ENCODE peak calls at places on chromosomes 4 and X, in eight cellular contexts. V is fibroblast of pulmonary artery, A is fibroblast of mammary gland, B is left ventricle myocardium inferior, T is cerebellum, Z is WERI-Rb-1, D is WTC11, G is AG04450. C is an unnamed sample.

GRCh38 chrX:110026099-110026844 is 23.4 kb downstream of the TMEM164 start:
- DNase-seq in V (no peak), A (peak), B (no peak), T (no peak), Z (no peak), D (no peak), G (no peak), C (peak)

GRCh38 chr4:129403848-129404247 is 307.9 kb downstream of the C4orf33 start:
- DNase-seq in V (no peak), A (no peak), B (no peak), T (no peak), Z (no peak), D (no peak), G (no peak), C (no peak)

GRCh38 chr4:182369211-182369610 is 126.0 kb downstream of the TENM3 start:
- DNase-seq in V (peak), A (peak), B (no peak), T (no peak), Z (no peak), D (no peak), G (no peak), C (no peak)

GRCh38 chr4:109232666-109233065 is 69.8 kb downstream of the COL25A1 start:
- DNase-seq in V (no peak), A (no peak), B (no peak), T (no peak), Z (no peak), D (no peak), G (no peak), C (no peak)

GRCh38 chrX:54413753-54414152 is 26.5 kb upstream of the TSR2 start:
- DNase-seq in V (peak), A (peak), B (no peak), T (no peak), Z (no peak), D (no peak), G (no peak), C (peak)

GRCh38 chr4:1794809-1795303 is 1.8 kb downstream of the FGFR3 start:
- DNase-seq in V (no peak), A (no peak), B (no peak), T (no peak), Z (no peak), D (peak), G (no peak), C (peak)

GRCh38 chr4:95548738-95549245 is at the start of gene UNC5C:
- DNase-seq in V (peak), A (no peak), B (peak), T (peak), Z (peak), D (peak), G (no peak), C (peak)

GRCh38 chr4:120692964-120693363 is 229.6 kb downstream of the PRDM5 start:
- DNase-seq in V (peak), A (peak), B (no peak), T (no peak), Z (no peak), D (no peak), G (peak), C (no peak)

GRCh38 chr4:148749403-148749802 is 307.2 kb upstream of the NR3C2 start:
- DNase-seq in V (no peak), A (no peak), B (no peak), T (no peak), Z (no peak), D (no peak), G (no peak), C (no peak)

GRCh38 chrX:136250191-136251041 is 784 bp downstream of the MAP7D3 start:
- DNase-seq in V (no peak), A (peak), B (no peak), T (no peak), Z (no peak), D (no peak), G (no peak), C (peak)

GRCh38 chrX:119266364-119266995 is 30.4 kb downstream of the PGRMC1 start:
- DNase-seq in V (peak), A (peak), B (no peak), T (peak), Z (no peak), D (peak), G (no peak), C (peak)

GRCh38 chr4:73447701-73448100 is 11.7 kb downstream of the AFP start:
- DNase-seq in V (no peak), A (peak), B (no peak), T (no peak), Z (no peak), D (no peak), G (no peak), C (no peak)

GRCh38 chrX:45400380-45400779 is 199.7 kb upstream of the DIPK2B start:
- DNase-seq in V (peak), A (peak), B (no peak), T (no peak), Z (no peak), D (no peak), G (peak), C (no peak)

GRCh38 chrX:132968282-132968681 is 9.9 kb upstream of the HS6ST2 start:
- DNase-seq in V (no peak), A (no peak), B (no peak), T (no peak), Z (no peak), D (no peak), G (no peak), C (no peak)

GRCh38 chr4:100288167-100288566 is 97.9 kb upstream of the DDIT4L start:
- DNase-seq in V (peak), A (peak), B (no peak), T (no peak), Z (no peak), D (no peak), G (no peak), C (peak)

GRCh38 chr4:140996757-140997156 is 136.5 kb downstream of the RNF150 start:
- DNase-seq in V (peak), A (peak), B (no peak), T (no peak), Z (no peak), D (no peak), G (peak), C (no peak)

GRCh38 chrX:8404443-8404842 is 60.2 kb upstream of the VCX3B start:
- DNase-seq in V (peak), A (no peak), B (no peak), T (no peak), Z (peak), D (no peak), G (no peak), C (peak)

GRCh38 chr4:156961241-156962068 is 10.1 kb downstream of the PDGFC start:
- DNase-seq in V (no peak), A (no peak), B (no peak), T (no peak), Z (no peak), D (no peak), G (no peak), C (no peak)

GRCh38 chrX:31154941-31155340 is 83.1 kb upstream of the FTHL17 start:
- DNase-seq in V (no peak), A (no peak), B (no peak), T (no peak), Z (no peak), D (no peak), G (no peak), C (no peak)

GRCh38 chr4:26003072-26003471 is 89.1 kb downstream of the SMIM20 start:
- DNase-seq in V (no peak), A (no peak), B (no peak), T (no peak), Z (peak), D (no peak), G (no peak), C (no peak)

GRCh38 chr4:106502106-106502699 is 133.6 kb upstream of the GIMD1 start:
- DNase-seq in V (peak), A (peak), B (peak), T (no peak), Z (peak), D (peak), G (peak), C (peak)

GRCh38 chr4:82866706-82867385 is 24.1 kb downstream of the SEC31A start:
- DNase-seq in V (peak), A (no peak), B (no peak), T (no peak), Z (no peak), D (no peak), G (no peak), C (no peak)

GRCh38 chr4:177740563-177740962 is 298.3 kb upstream of the AGA start:
- DNase-seq in V (no peak), A (no peak), B (no peak), T (no peak), Z (no peak), D (no peak), G (no peak), C (no peak)

GRCh38 chr4:11409632-11410031 is 19.1 kb downstream of the HS3ST1 start:
- DNase-seq in V (no peak), A (no peak), B (no peak), T (no peak), Z (no peak), D (no peak), G (no peak), C (no peak)

GRCh38 chr4:4260185-4260751 is 12.2 kb upstream of the TMEM128 start:
- DNase-seq in V (peak), A (peak), B (no peak), T (no peak), Z (no peak), D (no peak), G (no peak), C (peak)

GRCh38 chrX:113514906-113515305 is 674.3 kb upstream of the AMOT start:
- DNase-seq in V (no peak), A (no peak), B (no peak), T (no peak), Z (no peak), D (no peak), G (no peak), C (no peak)

GRCh38 chr4:139297001-139297410 is 4.3 kb upstream of the NAA15 start:
- DNase-seq in V (no peak), A (peak), B (no peak), T (no peak), Z (no peak), D (no peak), G (no peak), C (no peak)

GRCh38 chr4:86032476-86033022 is 327.3 kb downstream of the MAPK10 start:
- DNase-seq in V (peak), A (peak), B (no peak), T (peak), Z (no peak), D (no peak), G (no peak), C (no peak)

GRCh38 chr4:107133965-107134364 is 97.9 kb upstream of the DKK2 start:
- DNase-seq in V (no peak), A (no peak), B (no peak), T (no peak), Z (no peak), D (no peak), G (no peak), C (no peak)

GRCh38 chr4:87974856-87975462 is 555 bp upstream of the SPP1 start:
- DNase-seq in V (no peak), A (no peak), B (no peak), T (no peak), Z (no peak), D (no peak), G (no peak), C (peak)

GRCh38 chr4:9904976-9905587 is 116.2 kb downstream of the SLC2A9 start:
- DNase-seq in V (peak), A (no peak), B (peak), T (no peak), Z (no peak), D (no peak), G (no peak), C (no peak)

C was measured in NCI-H82.